ENCODE peak calls at places on chromosomes 3 and 15, in eight cellular contexts. S is heart left ventricle, J is tibial nerve, Z is breast epithelium, A is uterus, T is body of pancreas, O is H1, Q is transverse colon. M is an unnamed sample.

GRCh38 chr3:64030741-64031140 is 7.4 kb upstream of the PSMD6 start:
- DNase-seq in Z (peak; percentile 59), Q (peak; percentile 79), S (peak; percentile 79), A (peak; percentile 77), J (peak; percentile 48), T (peak; percentile 77), O (peak; percentile 86), M (peak; percentile 75)

GRCh38 chr15:28887344-28888174 is 1.8 kb downstream of the APBA2 start:
- DNase-seq in Q (no peak), J (no peak), A (no peak), O (no peak), S (no peak), T (no peak), Z (no peak), M (no peak)

GRCh38 chr15:47514251-47514652 is 203.1 kb upstream of the SEMA6D start:
- DNase-seq in J (no peak), O (no peak), S (no peak), A (no peak), Z (no peak), Q (no peak), T (no peak), M (no peak)

GRCh38 chr15:87566236-87566635 is 690.3 kb downstream of the NTRK3 start:
- DNase-seq in Z (no peak), T (no peak), A (no peak), J (no peak), O (no peak), S (no peak), Q (no peak), M (no peak)

GRCh38 chr15:31215490-31216209 is 111.0 kb upstream of the KLF13 start:
- DNase-seq in O (no peak), Z (peak; percentile 88), J (peak; percentile 59), Q (peak; percentile 92), T (peak; percentile 80), A (peak; percentile 73), S (peak; percentile 95), M (peak; percentile 71)

GRCh38 chr15:60370804-60371700 is 26.7 kb downstream of the ANXA2 start:
- DNase-seq in S (no peak), A (peak; percentile 89), Q (peak; percentile 73), O (no peak), Z (peak; percentile 79), T (peak; percentile 74), J (peak; percentile 89), M (peak; percentile 93)

GRCh38 chr15:47500823-47501222 is 216.5 kb upstream of the SEMA6D start:
- DNase-seq in Z (no peak), A (no peak), S (no peak), T (no peak), Q (no peak), O (no peak), J (no peak), M (no peak)

GRCh38 chr3:13600950-13601691 is 52.2 kb downstream of the FBLN2 start:
- DNase-seq in S (no peak), A (no peak), O (no peak), Z (no peak), T (no peak), Q (no peak), J (no peak), M (no peak)

GRCh38 chr3:169836058-169836941 is 23.6 kb upstream of the LRRC34 start:
- DNase-seq in T (no peak), Q (no peak), A (no peak), Z (no peak), O (no peak), J (no peak), S (no peak), M (no peak)

GRCh38 chr3:83065861-83066260 is 1304.4 kb upstream of the GBE1 start:
- DNase-seq in O (no peak), Z (no peak), A (no peak), J (no peak), S (no peak), T (no peak), Q (no peak), M (no peak)

GRCh38 chr3:66497288-66497972 is 3.4 kb downstream of the LRIG1 start:
- DNase-seq in Q (no peak), J (no peak), O (no peak), S (no peak), T (no peak), A (no peak), Z (no peak), M (no peak)

GRCh38 chr15:35925634-35926380 is 379.8 kb upstream of the DPH6 start:
- DNase-seq in J (no peak), T (no peak), Q (no peak), S (no peak), O (no peak), Z (no peak), A (no peak), M (no peak)

GRCh38 chr15:35206060-35206675 is 121.1 kb upstream of the NANOGP8 start:
- DNase-seq in S (no peak), J (no peak), T (no peak), Q (no peak), O (no peak), Z (no peak), A (no peak), M (no peak)

GRCh38 chr15:100879046-100879445 is 585 bp upstream of the ALDH1A3 start:
- DNase-seq in Z (no peak), A (no peak), J (no peak), O (no peak), Q (no peak), T (peak; percentile 23), S (no peak), M (no peak)

GRCh38 chr3:158727499-158728377 is 4.5 kb downstream of the RARRES1 start:
- DNase-seq in Z (no peak), J (peak; percentile 86), O (no peak), A (peak; percentile 76), Q (peak; percentile 64), T (peak; percentile 64), S (no peak), M (peak; percentile 60)

GRCh38 chr3:146472611-146473010 is 3.2 kb upstream of the PLSCR2 start:
- DNase-seq in A (no peak), Z (no peak), T (no peak), J (no peak), Q (no peak), O (no peak), S (no peak), M (no peak)

GRCh38 chr3:17802993-17803392 is 60.6 kb upstream of the TBC1D5 start:
- DNase-seq in S (no peak), O (no peak), J (no peak), A (no peak), T (no peak), Q (no peak), Z (no peak), M (no peak)

GRCh38 chr3:143586565-143586964 is 261.7 kb downstream of the SLC9A9 start:
- DNase-seq in S (no peak), O (no peak), A (no peak), Z (no peak), T (peak; percentile 59), Q (no peak), J (no peak), M (no peak)

GRCh38 chr3:30641612-30642251 is 35.3 kb downstream of the TGFBR2 start:
- DNase-seq in J (no peak), O (no peak), A (no peak), Q (no peak), S (no peak), Z (no peak), T (no peak), M (no peak)

GRCh38 chr3:153752405-153753027 is 368.7 kb upstream of the ARHGEF26 start:
- DNase-seq in T (no peak), O (no peak), S (no peak), Q (no peak), Z (no peak), J (peak; percentile 12), A (no peak), M (no peak)

DNA sequence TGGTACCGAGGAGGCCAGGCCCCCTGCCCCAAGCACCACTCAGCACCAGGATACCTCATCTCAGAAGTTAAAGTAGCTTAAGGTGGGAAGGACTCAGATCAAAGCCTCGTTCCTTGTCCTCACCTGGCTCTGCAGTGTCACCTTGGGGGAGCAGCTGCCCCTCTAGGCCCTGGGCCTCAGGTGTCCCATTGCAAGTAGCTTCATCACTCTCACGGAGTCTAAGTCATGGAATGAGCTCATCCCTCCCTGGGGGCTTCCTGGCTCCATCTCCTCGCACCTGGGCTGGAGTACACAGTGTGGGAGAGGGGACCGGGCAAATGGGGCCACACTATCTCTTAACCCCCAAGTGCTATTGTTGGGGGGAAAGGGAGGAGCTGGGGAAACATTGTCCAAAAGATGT is 148.0 kb downstream of the TPRA1 start:
- DNase-seq in Z (peak; percentile 27), T (peak; percentile 3), A (no peak), S (no peak), J (no peak), O (no peak), Q (no peak), M (no peak)
- H3K27me3 ChIP-seq in Z (no peaks in the 10 kb centered on the region), T (no peaks in the 10 kb centered on the region), A (no peaks in the 10 kb centered on the region), S (peaks cover 3% of the 10 kb centered on the region), J (no peaks in the 10 kb centered on the region), O (no peaks in the 10 kb centered on the region), Q (no peaks in the 10 kb centered on the region), M (peaks cover 3% of the 10 kb centered on the region)

DNA sequence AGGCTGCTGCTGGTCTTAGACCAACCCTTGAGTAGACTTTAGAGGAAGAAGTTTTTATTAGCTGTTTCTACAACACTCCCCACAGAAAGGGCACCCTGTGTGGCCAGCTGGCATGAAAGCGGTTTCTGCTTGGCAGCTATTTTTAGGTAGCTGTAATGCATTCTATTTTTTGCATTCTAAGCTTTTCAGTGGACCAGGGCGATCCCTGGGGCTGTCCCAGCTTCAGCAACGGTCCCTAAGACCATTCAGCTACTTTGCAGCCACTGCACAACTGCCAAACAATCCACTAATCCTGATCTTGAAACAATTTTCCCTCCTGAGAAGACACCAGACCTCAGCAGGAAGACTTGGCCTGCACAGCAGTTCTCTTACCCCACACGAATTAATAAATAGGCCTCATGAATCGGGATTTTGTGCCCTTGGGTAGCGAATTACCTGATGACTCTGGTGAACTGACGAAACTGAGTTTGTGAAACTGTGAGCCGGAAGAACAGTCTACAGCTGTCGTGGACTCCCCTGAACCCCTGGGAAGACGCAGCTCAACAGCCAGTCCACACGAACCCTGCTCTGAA is 14.6 kb upstream of the TFRC start:
- DNase-seq in J (peak; percentile 18), Z (no peak), S (peak; percentile 71), T (peak; percentile 31), O (no peak), Q (peak; percentile 67), A (no peak), M (no peak)
- TF ChIP-seq POLR2A in J (no peak), Z (no peak), S (no peak), T (no peak), O (no peak), Q (no peak), A (no peak), M (no peak)

GRCh38 chr15:67137951-67138935 is 72.8 kb downstream of the SMAD3 start:
- DNase-seq in Q (no peak), O (no peak), J (no peak), A (no peak), Z (no peak), S (no peak), T (no peak), M (no peak)
- H3K4me3 ChIP-seq in Q (no peak overlapping the region), O (no peak overlapping the region), J (no peak overlapping the region), A (no peak overlapping the region), Z (peak overlapping the region; percentile 21), S (peak overlapping the region; percentile 25), T (no peak overlapping the region), M (no peak overlapping the region)

GRCh38 chr15:58069008-58069407 is 3.5 kb upstream of the ALDH1A2 start:
- DNase-seq in Z (no peak), J (no peak), O (no peak), A (no peak), T (no peak), Q (no peak), S (no peak), M (no peak)
- H3K27me3 ChIP-seq in Z (no peaks in the 10 kb centered on the region), J (peaks cover 46% of the 10 kb centered on the region), O (peaks cover 31% of the 10 kb centered on the region), A (no peaks in the 10 kb centered on the region), T (peaks cover 17% of the 10 kb centered on the region), Q (peaks cover 63% of the 10 kb centered on the region), S (peaks cover 35% of the 10 kb centered on the region), M (peaks cover 50% of the 10 kb centered on the region)

M was measured in adrenal gland.